ENCODE peak calls at places on chromosomes 2 and 18, in eight cellular contexts. O, C, M, T, U, Z, H and D are unnamed samples.
A peak's percentile ranks its signal among the peaks of the same experiment; 100 is the strongest.

GRCh38 chr2:29878898-29879297 is 42.5 kb downstream of the ALK start:
- DNase-seq in C (no peak), U (no peak), Z (no peak), T (peak; percentile 23), M (no peak), O (no peak), H (no peak), D (no peak)

GRCh38 chr2:175251425-175252041 is 70.0 kb upstream of the ATP5MC3 start:
- DNase-seq in H (peak; percentile 7), C (no peak), U (no peak), O (no peak), T (peak; percentile 66), M (no peak), Z (peak; percentile 32), D (no peak)

GRCh38 chr2:215535726-215536125 is 99.9 kb upstream of the FN1 start:
- DNase-seq in U (no peak), Z (peak; percentile 17), H (no peak), M (no peak), C (no peak), T (peak; percentile 56), O (no peak), D (no peak)

GRCh38 chr2:8565399-8566154 is 116.3 kb upstream of the ID2 start:
- DNase-seq in C (no peak), U (no peak), T (no peak), H (no peak), Z (no peak), M (peak; percentile 70), O (no peak), D (no peak)

GRCh38 chr2:232129483-232129882 is 168.0 kb downstream of the DIS3L2 start:
- DNase-seq in Z (no peak), O (no peak), M (no peak), U (no peak), H (no peak), C (no peak), T (no peak), D (no peak)

GRCh38 chr2:240988146-240988545 is 10.3 kb upstream of the SNED1 start:
- DNase-seq in M (peak; percentile 70), U (peak; percentile 14), O (no peak), H (no peak), T (peak; percentile 34), C (no peak), Z (no peak), D (no peak)

GRCh38 chr18:48408111-48408726 is 964 bp downstream of the ZBTB7C start:
- DNase-seq in H (no peak), M (no peak), Z (no peak), U (peak; percentile 30), T (no peak), O (peak; percentile 42), C (peak; percentile 27), D (no peak)

GRCh38 chr2:148602918-148603561 is 41.5 kb upstream of the EPC2 start:
- DNase-seq in T (no peak), C (no peak), M (no peak), H (no peak), U (no peak), Z (no peak), O (peak; percentile 24), D (no peak)

GRCh38 chr2:36820942-36821605 is 124.6 kb downstream of the VIT start:
- DNase-seq in C (no peak), U (no peak), O (no peak), H (no peak), T (no peak), M (no peak), Z (peak; percentile 4), D (no peak)

GRCh38 chr18:58862851-58863538 is 1.7 kb upstream of the ZNF532 start:
- DNase-seq in T (peak; percentile 78), O (peak; percentile 41), H (peak; percentile 62), Z (peak; percentile 44), M (no peak), U (peak; percentile 43), C (peak; percentile 49), D (peak; percentile 67)

GRCh38 chr2:7612969-7613368 is 695.8 kb downstream of the RNF144A start:
- DNase-seq in O (no peak), T (peak; percentile 54), Z (no peak), M (no peak), C (no peak), H (no peak), U (no peak), D (no peak)

GRCh38 chr2:151638188-151638933 is 95.9 kb downstream of the NEB start:
- DNase-seq in T (peak; percentile 3), Z (peak; percentile 26), U (no peak), C (no peak), M (no peak), O (no peak), H (no peak), D (no peak)

GRCh38 chr2:180472133-180472532 is 465.0 kb upstream of the CWC22 start:
- DNase-seq in U (no peak), M (no peak), O (no peak), T (peak; percentile 33), C (no peak), H (no peak), Z (no peak), D (no peak)

GRCh38 chr2:24403168-24403850 is 43.0 kb upstream of the ITSN2 start:
- DNase-seq in O (no peak), Z (no peak), C (no peak), H (no peak), T (no peak), M (no peak), U (no peak), D (no peak)

GRCh38 chr2:148901142-148901541 is 26.1 kb downstream of the KIF5C start:
- DNase-seq in U (no peak), C (no peak), O (no peak), H (peak; percentile 26), Z (peak; percentile 71), T (no peak), M (no peak), D (no peak)

GRCh38 chr18:73842795-73843394 is 304.7 kb downstream of the FBXO15 start:
- DNase-seq in C (peak; percentile 36), T (peak; percentile 71), Z (peak; percentile 9), H (peak; percentile 42), U (peak; percentile 25), M (no peak), O (peak; percentile 29), D (peak; percentile 43)

GRCh38 chr2:54572262-54572635 is 116.1 kb downstream of the SPTBN1 start:
- DNase-seq in T (peak; percentile 93), H (no peak), C (no peak), M (no peak), U (no peak), Z (no peak), O (no peak), D (no peak)

GRCh38 chr2:36387258-36387916 is 31.8 kb downstream of the CRIM1 start:
- DNase-seq in Z (no peak), M (no peak), O (no peak), U (no peak), C (no peak), H (no peak), T (no peak), D (no peak)

GRCh38 chr2:235066895-235067294 is 115.1 kb downstream of the SH3BP4 start:
- DNase-seq in Z (no peak), C (no peak), O (no peak), U (no peak), T (no peak), M (no peak), H (no peak), D (no peak)

GRCh38 chr18:63949068-63949737 is at the start of gene HMSD:
- DNase-seq in O (peak; percentile 65), C (peak; percentile 52), Z (peak; percentile 90), H (peak; percentile 74), U (peak; percentile 34), M (no peak), T (peak; percentile 50), D (peak; percentile 45)

GRCh38 chr2:211132046-211132445 is 575.6 kb downstream of the CPS1 start:
- DNase-seq in U (no peak), Z (no peak), T (peak; percentile 8), O (no peak), M (no peak), C (no peak), H (no peak), D (no peak)

GRCh38 chr18:10265560-10266235 is 188.7 kb upstream of the APCDD1 start:
- DNase-seq in T (no peak), C (no peak), U (no peak), M (no peak), O (no peak), H (peak; percentile 59), Z (no peak), D (no peak)

GRCh38 chr2:85971369-85971768 is 82.6 kb upstream of the ST3GAL5 start:
- DNase-seq in O (no peak), U (no peak), T (peak; percentile 55), Z (no peak), H (no peak), C (no peak), M (no peak), D (no peak)

GRCh38 chr2:239302083-239302807 is 98.6 kb downstream of the HDAC4 start:
- DNase-seq in M (peak; percentile 66), O (peak; percentile 18), Z (no peak), U (peak; percentile 65), H (no peak), C (no peak), T (no peak), D (no peak)

GRCh38 chr2:236352761-236353593 is 88.8 kb upstream of the ASB18 start:
- DNase-seq in U (no peak), C (no peak), Z (peak; percentile 34), T (peak; percentile 67), H (peak; percentile 44), O (no peak), M (no peak), D (no peak)

GRCh38 chr18:63878343-63878742 is 9.2 kb upstream of the SERPINB2 start:
- DNase-seq in Z (no peak), C (no peak), H (no peak), M (no peak), O (no peak), U (no peak), T (peak; percentile 71), D (no peak)

GRCh38 chr18:7105268-7105667 is 12.3 kb downstream of the LAMA1 start:
- DNase-seq in U (no peak), C (no peak), O (no peak), Z (no peak), H (no peak), T (no peak), M (no peak), D (no peak)

GRCh38 chr2:9392895-9393757 is 30.2 kb downstream of the ITGB1BP1 start:
- DNase-seq in C (peak; percentile 48), O (no peak), H (no peak), U (peak; percentile 35), T (peak; percentile 22), Z (no peak), M (no peak), D (no peak)

GRCh38 chr18:78546281-78546680 is 433.3 kb upstream of the SALL3 start:
- DNase-seq in O (no peak), Z (no peak), H (no peak), T (no peak), C (no peak), M (no peak), U (no peak), D (no peak)

GRCh38 chr2:126856403-126856802 is 42.3 kb upstream of the TEX51 start:
- DNase-seq in H (no peak), U (no peak), T (no peak), C (no peak), M (no peak), Z (peak; percentile 16), O (no peak), D (no peak)

GRCh38 chr2:150584081-150584480 is 96.6 kb upstream of the RND3 start:
- DNase-seq in M (no peak), U (no peak), O (no peak), H (no peak), T (no peak), C (no peak), Z (no peak), D (no peak)

GRCh38 chr18:9435041-9435440 is 40.3 kb upstream of the RALBP1 start:
- DNase-seq in U (no peak), H (no peak), Z (no peak), O (no peak), T (no peak), M (no peak), C (no peak), D (no peak)

GRCh38 chr2:9380702-9381628 is 42.4 kb downstream of the ITGB1BP1 start:
- DNase-seq in O (peak; percentile 57), H (no peak), M (no peak), T (peak; percentile 95), C (peak; percentile 28), Z (no peak), U (peak; percentile 64), D (no peak)

GRCh38 chr18:59690216-59691045 is 6.8 kb downstream of the CCBE1 start:
- DNase-seq in U (no peak), H (no peak), T (no peak), O (no peak), M (no peak), C (no peak), Z (no peak), D (no peak)